ENCODE peak calls at places on chromosomes 6 and 20, in seven cellular contexts. Q, Z, N, L, P, X and C are unnamed samples.

GRCh38 chr20:11483697-11484096 is 434.0 kb upstream of the BTBD3 start:
- DNase-seq in Q (no peak), Z (no peak), N (no peak), L (no peak), P (no peak), X (no peak), C (no peak)

GRCh38 chr20:56957737-56958553 is 308.5 kb downstream of the BMP7 start:
- DNase-seq in Q (no peak), Z (no peak), N (no peak), L (no peak), P (no peak), X (no peak), C (no peak)

GRCh38 chr6:15255481-15256414 is 9.9 kb downstream of the JARID2 start:
- DNase-seq in Q (no peak), Z (no peak), N (no peak), L (no peak), P (no peak), X (no peak), C (no peak)

GRCh38 chr20:37315293-37316110 is 26.0 kb downstream of the MANBAL start:
- DNase-seq in Q (no peak), Z (peak), N (peak), L (peak), P (no peak), X (peak), C (no peak)

GRCh38 chr6:7236312-7237209 is 76.4 kb downstream of the SSR1 start:
- DNase-seq in Q (no peak), Z (no peak), N (peak), L (no peak), P (no peak), X (no peak), C (peak)

GRCh38 chr20:44071526-44072111 is 115.4 kb downstream of the JPH2 start:
- DNase-seq in Q (no peak), Z (no peak), N (no peak), L (no peak), P (no peak), X (no peak), C (no peak)

GRCh38 chr20:13817342-13817741 is 32.5 kb downstream of the NDUFAF5 start:
- DNase-seq in Q (no peak), Z (no peak), N (no peak), L (no peak), P (no peak), X (no peak), C (no peak)

GRCh38 chr20:11810316-11811130 is 107.2 kb upstream of the BTBD3 start:
- DNase-seq in Q (no peak), Z (no peak), N (no peak), L (no peak), P (no peak), X (no peak), C (no peak)

GRCh38 chr20:63054103-63054474 is 47.3 kb upstream of the BHLHE23 start:
- DNase-seq in Q (peak), Z (no peak), N (no peak), L (no peak), P (no peak), X (no peak), C (peak)

GRCh38 chr6:66328181-66328580 is 621.2 kb upstream of the EYS start:
- DNase-seq in Q (no peak), Z (no peak), N (no peak), L (no peak), P (no peak), X (no peak), C (no peak)

GRCh38 chr6:11621119-11621518 is 83.6 kb downstream of the TMEM170B start:
- DNase-seq in Q (no peak), Z (no peak), N (peak), L (no peak), P (no peak), X (no peak), C (peak)

GRCh38 chr6:100166991-100167390 is 173.0 kb upstream of the MCHR2 start:
- DNase-seq in Q (no peak), Z (no peak), N (no peak), L (no peak), P (no peak), X (no peak), C (no peak)

GRCh38 chr6:103396768-103397167 is 1463.0 kb downstream of the HACE1 start:
- DNase-seq in Q (no peak), Z (no peak), N (no peak), L (no peak), P (no peak), X (no peak), C (no peak)

GRCh38 chr6:3398755-3399671 is 57.8 kb downstream of the SLC22A23 start:
- DNase-seq in Q (no peak), Z (no peak), N (no peak), L (no peak), P (peak), X (no peak), C (no peak)

GRCh38 chr6:170166511-170167122 is 124.3 kb downstream of the DLL1 start:
- DNase-seq in Q (peak), Z (no peak), N (no peak), L (no peak), P (no peak), X (no peak), C (no peak)

GRCh38 chr6:156348376-156348775 is 428.8 kb upstream of the ARID1B start:
- DNase-seq in Q (no peak), Z (no peak), N (peak), L (no peak), P (no peak), X (peak), C (no peak)

GRCh38 chr6:169445227-169445626 is 191.6 kb upstream of the THBS2 start:
- DNase-seq in Q (no peak), Z (no peak), N (no peak), L (no peak), P (no peak), X (no peak), C (no peak)

GRCh38 chr20:63540417-63541186 is 3.4 kb upstream of the PTK6 start:
- DNase-seq in Q (no peak), Z (no peak), N (peak), L (no peak), P (no peak), X (no peak), C (no peak)

GRCh38 chr20:46631212-46631869 is 19.9 kb downstream of the SLC13A3 start:
- DNase-seq in Q (no peak), Z (no peak), N (no peak), L (no peak), P (no peak), X (peak), C (peak)

GRCh38 chr6:137808836-137809315 is 58.2 kb upstream of the TNFAIP3 start:
- DNase-seq in Q (no peak), Z (no peak), N (no peak), L (no peak), P (no peak), X (no peak), C (no peak)

GRCh38 chr6:12605888-12606345 is 110.7 kb upstream of the PHACTR1 start:
- DNase-seq in Q (no peak), Z (no peak), N (peak), L (peak), P (peak), X (peak), C (peak)

GRCh38 chr6:137167702-137168377 is 5.6 kb downstream of the IL22RA2 start:
- DNase-seq in Q (no peak), Z (no peak), N (no peak), L (no peak), P (no peak), X (no peak), C (no peak)

GRCh38 chr6:56902551-56903464 is 52.1 kb upstream of the BEND6 start:
- DNase-seq in Q (no peak), Z (peak), N (no peak), L (peak), P (no peak), X (no peak), C (no peak)

GRCh38 chr6:141552463-141552862 is 580.3 kb upstream of the GJE1 start:
- DNase-seq in Q (no peak), Z (no peak), N (no peak), L (no peak), P (no peak), X (no peak), C (peak)

GRCh38 chr20:10784337-10785183 is 110.8 kb upstream of the JAG1 start:
- DNase-seq in Q (no peak), Z (no peak), N (no peak), L (no peak), P (no peak), X (no peak), C (no peak)

GRCh38 chr6:14887986-14888574 is 357.8 kb upstream of the JARID2 start:
- DNase-seq in Q (no peak), Z (no peak), N (no peak), L (no peak), P (no peak), X (no peak), C (no peak)

GRCh38 chr6:20817806-20818320 is 283.6 kb downstream of the CDKAL1 start:
- DNase-seq in Q (no peak), Z (no peak), N (no peak), L (no peak), P (no peak), X (no peak), C (no peak)

GRCh38 chr20:48332555-48332954 is 495.2 kb downstream of the PREX1 start:
- DNase-seq in Q (no peak), Z (no peak), N (no peak), L (no peak), P (no peak), X (no peak), C (no peak)

GRCh38 chr6:11056871-11057270 is 12.8 kb upstream of the ELOVL2 start:
- DNase-seq in Q (no peak), Z (no peak), N (no peak), L (no peak), P (no peak), X (no peak), C (no peak)

GRCh38 chr6:97215157-97215769 is 67.8 kb downstream of the MMS22L start:
- DNase-seq in Q (no peak), Z (no peak), N (peak), L (no peak), P (no peak), X (no peak), C (no peak)

GRCh38 chr6:54681987-54682386 is 164.6 kb upstream of the FAM83B start:
- DNase-seq in Q (no peak), Z (no peak), N (no peak), L (no peak), P (no peak), X (no peak), C (no peak)

GRCh38 chr20:59692139-59692538 is 87.8 kb downstream of the PHACTR3 start:
- DNase-seq in Q (no peak), Z (no peak), N (no peak), L (no peak), P (no peak), X (no peak), C (no peak)
- TF ChIP-seq CTCF in Q (no peak), Z (no peak), N (no peak), L (no peak), P (no peak), X (no peak), C (no peak)

DNA sequence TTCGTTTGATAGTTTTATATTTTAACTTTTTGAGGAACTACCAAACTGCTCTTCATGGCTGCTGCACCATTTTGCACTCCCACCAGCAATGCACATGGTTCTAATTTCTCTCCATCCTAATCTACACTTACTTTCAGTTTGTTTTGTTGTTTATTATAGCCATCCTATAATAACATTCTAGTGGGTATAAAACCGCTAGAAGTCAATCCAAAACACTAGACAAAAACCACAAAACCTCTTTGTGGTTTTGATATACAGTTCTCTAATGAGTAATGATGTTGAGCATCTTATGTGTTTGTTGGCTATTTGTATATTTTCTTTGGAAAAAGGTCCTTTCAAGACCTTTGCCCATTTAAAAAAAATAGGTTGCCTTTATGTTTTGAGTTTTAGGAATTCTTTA is 5.6 kb downstream of the RPP21 start:
- DNase-seq in Q (no peak), Z (no peak), N (no peak), L (no peak), P (no peak), X (no peak), C (no peak)
- H3K4me3 ChIP-seq in Q (no peak), Z (no peak), N (no peak), L (no peak), P (no peak), X (no peak), C (no peak)

GRCh38 chr6:135121426-135121825 is 59.7 kb upstream of the MYB start:
- DNase-seq in Q (no peak), Z (no peak), N (no peak), L (no peak), P (no peak), X (no peak), C (no peak)
- TF ChIP-seq POLR2A in Q (no peak), Z (no peak), N (no peak), L (no peak), P (no peak), X (no peak), C (no peak)

GRCh38 chr6:46312657-46313056 is 141.9 kb upstream of the ENPP5 start:
- DNase-seq in Q (no peak), Z (no peak), N (peak), L (no peak), P (no peak), X (no peak), C (no peak)
- TF ChIP-seq CTCF in Q (no peak), Z (no peak), N (no peak), L (no peak), P (no peak), X (no peak), C (no peak)

GRCh38 chr6:37818536-37819176 is 871 bp upstream of the ZFAND3 start:
- DNase-seq in Q (peak), Z (peak), N (peak), L (peak), P (peak), X (peak), C (peak)
- H3K4me3 ChIP-seq in Q (peak), Z (peak), N (peak), L (peak), P (peak), X (peak), C (peak)

GRCh38 chr6:44109212-44109611 is 18.0 kb downstream of the MRPL14 start:
- DNase-seq in Q (no peak), Z (no peak), N (no peak), L (no peak), P (no peak), X (no peak), C (no peak)

GRCh38 chr6:44111434-44112417 is 15.5 kb downstream of the MRPL14 start:
- DNase-seq in Q (no peak), Z (no peak), N (no peak), L (no peak), P (no peak), X (no peak), C (no peak)

GRCh38 chr6:44110966-44111365 is 16.3 kb downstream of the MRPL14 start:
- DNase-seq in Q (no peak), Z (no peak), N (no peak), L (no peak), P (no peak), X (no peak), C (no peak)

GRCh38 chr6:44108471-44108870 is 18.8 kb downstream of the MRPL14 start:
- DNase-seq in Q (no peak), Z (no peak), N (no peak), L (no peak), P (no peak), X (no peak), C (no peak)

DNA sequence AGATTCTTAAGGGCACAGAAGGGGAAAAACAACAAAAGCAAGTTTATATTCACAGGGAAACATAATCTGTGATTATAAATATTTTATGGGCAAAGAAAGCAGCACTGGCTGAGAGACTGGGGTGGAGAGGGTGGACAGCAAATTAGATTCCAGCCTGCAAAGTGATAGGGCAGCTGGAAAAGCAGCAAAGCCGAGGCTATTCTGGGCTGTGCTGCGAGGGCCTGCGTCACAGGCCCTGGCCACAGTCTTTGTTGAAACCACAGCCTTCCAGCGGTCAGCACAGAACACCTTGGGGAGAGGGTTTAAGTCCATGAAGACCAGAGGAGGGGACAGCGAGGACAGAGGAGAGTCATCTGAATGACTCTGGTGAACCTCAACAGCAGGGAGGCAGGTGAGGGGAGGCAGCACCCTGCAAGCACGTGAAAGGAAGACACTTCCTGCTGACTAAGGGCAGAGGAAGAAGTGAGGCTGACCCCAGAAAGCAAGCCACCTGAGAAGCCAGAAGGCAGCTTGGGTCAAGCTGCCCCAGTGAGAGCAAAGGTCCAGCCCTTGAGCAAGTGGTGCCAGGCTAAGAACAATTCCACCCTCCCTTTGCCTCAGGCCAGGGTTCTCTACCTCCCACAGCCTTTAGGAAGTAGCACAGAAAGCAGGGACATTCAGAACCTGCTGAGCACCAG is 17.1 kb downstream of the MRPL14 start:
- DNase-seq in Q (no peak), Z (no peak), N (no peak), L (peak), P (no peak), X (no peak), C (no peak)
- TF ChIP-seq POLR2A in Q (no peak), Z (no peak), N (no peak), L (no peak), P (no peak), X (no peak), C (no peak)

DNA sequence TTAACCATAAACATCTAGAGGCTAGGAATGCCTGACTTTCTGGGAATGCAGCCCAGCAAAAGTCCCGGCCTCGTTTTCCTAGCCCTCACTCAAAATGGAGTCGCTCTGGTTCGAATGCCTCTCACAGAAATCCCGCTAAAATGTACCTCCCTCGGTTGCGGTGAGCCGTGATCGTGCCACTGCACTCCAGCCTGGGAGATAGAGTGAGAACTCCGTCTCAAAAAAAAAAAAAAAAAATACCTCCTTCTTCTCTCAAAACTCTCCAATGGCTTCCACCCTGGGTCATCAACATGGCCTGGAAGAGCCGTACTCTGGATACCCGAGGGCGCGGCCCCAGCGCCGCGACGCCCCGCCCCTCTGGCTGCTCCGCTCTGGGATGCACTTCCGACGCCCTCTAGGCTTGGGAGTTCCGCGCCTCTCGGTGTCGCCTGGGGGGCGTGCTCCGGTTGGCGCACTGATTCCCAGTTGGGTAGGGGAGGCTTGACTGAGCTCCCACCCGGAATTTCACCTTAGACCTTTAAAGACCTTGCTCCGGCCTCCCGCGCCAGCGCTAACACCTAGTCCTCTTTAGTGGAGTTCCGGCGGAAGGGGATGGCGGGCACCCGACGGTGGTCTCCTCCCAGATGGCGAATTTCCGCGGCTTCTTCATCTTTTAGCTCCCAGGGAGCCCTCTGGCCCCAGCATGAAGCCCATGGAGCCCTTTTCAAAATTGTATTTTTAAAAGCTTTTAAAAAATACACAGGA is 12.3 kb downstream of the HMGN4 start:
- DNase-seq in Q (peak), Z (peak), N (peak), L (peak), P (no peak), X (no peak), C (no peak)
- TF ChIP-seq CTCF in Q (no peak), Z (no peak), N (no peak), L (no peak), P (no peak), X (no peak), C (no peak)

GRCh38 chr6:27889275-27889627 is 22.9 kb downstream of the OR2B2 start:
- DNase-seq in Q (no peak), Z (no peak), N (no peak), L (no peak), P (no peak), X (no peak), C (no peak)
- H3K4me3 ChIP-seq in Q (no peak), Z (no peak), N (no peak), L (no peak), P (no peak), X (no peak), C (no peak)

GRCh38 chr6:44254201-44254956 is 2.9 kb downstream of the SLC35B2 start:
- DNase-seq in Q (peak), Z (no peak), N (no peak), L (no peak), P (no peak), X (no peak), C (no peak)

GRCh38 chr6:44253307-44254101 is 3.8 kb downstream of the SLC35B2 start:
- DNase-seq in Q (peak), Z (no peak), N (no peak), L (no peak), P (no peak), X (no peak), C (peak)

GRCh38 chr6:44250718-44251123 is 3.8 kb downstream of the HSP90AB1 start:
- DNase-seq in Q (no peak), Z (no peak), N (no peak), L (no peak), P (no peak), X (no peak), C (no peak)

GRCh38 chr6:44250067-44250717 is 3.3 kb downstream of the HSP90AB1 start:
- DNase-seq in Q (no peak), Z (no peak), N (no peak), L (no peak), P (no peak), X (no peak), C (no peak)

GRCh38 chr6:44251576-44252524 is 4.9 kb downstream of the HSP90AB1 start:
- DNase-seq in Q (peak), Z (no peak), N (no peak), L (no peak), P (no peak), X (no peak), C (no peak)
- TF ChIP-seq POLR2A in Q (no peak), Z (no peak), N (no peak), L (no peak), P (no peak), X (no peak), C (no peak)

DNA sequence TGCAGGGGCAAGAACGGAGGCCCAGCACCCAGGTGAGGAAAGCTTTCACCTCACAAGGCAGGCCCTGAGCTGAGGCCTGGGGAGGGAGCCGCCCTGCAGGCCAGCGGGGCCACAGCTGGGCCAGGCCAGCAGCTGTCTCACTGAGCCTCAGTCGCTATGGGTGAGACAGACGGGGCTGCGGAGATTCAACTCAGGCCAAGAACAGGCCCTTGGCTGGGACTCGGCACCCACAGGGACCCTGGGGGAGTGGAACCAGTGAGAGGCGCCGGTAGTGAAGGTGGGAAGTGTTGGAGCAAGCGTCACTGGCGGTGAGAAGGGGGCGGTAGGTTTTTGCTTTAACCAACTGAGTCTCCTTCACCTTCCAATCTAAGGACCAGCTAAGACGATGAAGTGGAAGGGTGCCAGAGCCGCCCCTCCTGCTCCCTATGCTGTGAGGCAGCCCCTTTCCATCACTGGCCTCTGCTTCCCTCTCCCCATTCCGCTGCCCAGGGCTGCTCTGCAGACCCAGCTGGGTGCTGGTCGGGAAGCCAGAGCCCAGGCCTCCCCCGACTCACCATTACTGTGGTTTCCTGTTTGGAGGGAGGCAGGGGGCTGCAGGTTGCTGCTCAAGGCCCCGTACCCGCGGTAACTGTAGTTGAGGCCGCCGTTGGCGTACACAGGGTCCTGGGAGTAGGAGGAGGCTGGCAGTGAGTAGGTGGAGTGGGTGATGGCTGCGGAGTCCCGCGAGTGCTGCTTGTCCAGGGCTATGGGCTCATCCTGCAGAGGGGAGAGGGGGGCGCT is 93.7 kb downstream of the ASXL1 start:
- DNase-seq in Q (peak), Z (no peak), N (no peak), L (no peak), P (no peak), X (no peak), C (peak)
- TF ChIP-seq CTCF in Q (no peak), Z (no peak), N (no peak), L (no peak), P (no peak), X (no peak), C (no peak)